ENCODE peak calls at places on chromosomes 2 and 18, in nine cellular contexts. A is activated naive CD4-positive, alpha-beta T cell treated with Interleukin-2 at 50 U/mL for 16 hours; K is NT2/D1; S is T follicular helper cell; O is mesothelial cell of epicardium; T is iris pigment epithelial cell; Z is H9; H is C1 segment of cervical spinal cord; L is stimulated activated CD8-positive, alpha-beta memory T cell treated with anti-CD3 and anti-CD28 coated beads, Interleukin-15, amount 100 ng/mL, for 24 hours. B is an unnamed sample.

GRCh38 chr2:132824716-132825115 is 154.7 kb upstream of the LYPD1 start:
- DNase-seq in A (no peak), K (no peak), S (no peak), O (no peak), T (peak), Z (no peak), H (no peak), L (no peak), B (no peak)

GRCh38 chr2:216665717-216666116 is 29.6 kb downstream of the IGFBP5 start:
- DNase-seq in A (no peak), K (peak), S (no peak), O (peak), T (no peak), Z (peak), H (no peak), L (no peak), B (no peak)

GRCh38 chr18:6879508-6880195 is 150.1 kb downstream of the ARHGAP28 start:
- DNase-seq in A (no peak), K (peak), S (no peak), O (no peak), T (no peak), Z (no peak), H (no peak), L (no peak), B (no peak)

GRCh38 chr2:28680657-28681056 is 71.0 kb upstream of the PPP1CB start:
- DNase-seq in A (no peak), K (no peak), S (no peak), O (no peak), T (no peak), Z (no peak), H (no peak), L (no peak), B (no peak)

GRCh38 chr2:23993736-23994269 is 16.1 kb upstream of the MFSD2B start:
- DNase-seq in A (no peak), K (no peak), S (no peak), O (no peak), T (peak), Z (no peak), H (no peak), L (no peak), B (no peak)

GRCh38 chr2:233240897-233241296 is 10.6 kb upstream of the ATG16L1 start:
- DNase-seq in A (no peak), K (no peak), S (no peak), O (no peak), T (no peak), Z (no peak), H (no peak), L (no peak), B (no peak)

GRCh38 chr2:38722271-38723115 is 28.7 kb downstream of the SRSF7 start:
- DNase-seq in A (peak), K (no peak), S (no peak), O (no peak), T (no peak), Z (no peak), H (no peak), L (no peak), B (no peak)

GRCh38 chr2:224109710-224110109 is 70.6 kb upstream of the SERPINE2 start:
- DNase-seq in A (no peak), K (no peak), S (no peak), O (no peak), T (no peak), Z (no peak), H (no peak), L (no peak), B (no peak)

GRCh38 chr2:72719416-72719815 is 106.4 kb downstream of the EXOC6B start:
- DNase-seq in A (no peak), K (no peak), S (no peak), O (no peak), T (peak), Z (peak), H (no peak), L (no peak), B (no peak)

GRCh38 chr2:181037922-181038321 is 57.5 kb downstream of the UBE2E3 start:
- DNase-seq in A (no peak), K (no peak), S (no peak), O (no peak), T (peak), Z (no peak), H (no peak), L (no peak), B (no peak)

GRCh38 chr18:3217930-3218647 is 1.7 kb downstream of the MYOM1 start:
- DNase-seq in A (no peak), K (no peak), S (no peak), O (no peak), T (peak), Z (no peak), H (no peak), L (no peak), B (no peak)

GRCh38 chr2:102514061-102514785 is 41.2 kb downstream of the SLC9A4 start:
- DNase-seq in A (no peak), K (peak), S (no peak), O (no peak), T (peak), Z (no peak), H (no peak), L (no peak), B (no peak)

GRCh38 chr2:183224933-183225332 is 100.7 kb downstream of the NUP35 start:
- DNase-seq in A (no peak), K (no peak), S (no peak), O (no peak), T (peak), Z (no peak), H (no peak), L (no peak), B (no peak)

GRCh38 chr2:191854385-191855372 is 7.8 kb upstream of the CAVIN2 start:
- DNase-seq in A (no peak), K (no peak), S (no peak), O (no peak), T (peak), Z (no peak), H (no peak), L (no peak), B (no peak)

GRCh38 chr2:46122318-46122970 is 174.8 kb upstream of the EPAS1 start:
- DNase-seq in A (no peak), K (no peak), S (no peak), O (no peak), T (no peak), Z (no peak), H (no peak), L (no peak), B (no peak)

GRCh38 chr2:224778474-224778877 is 62.3 kb upstream of the CCDC195 start:
- DNase-seq in A (peak), K (peak), S (peak), O (peak), T (peak), Z (peak), H (no peak), L (peak), B (peak)

GRCh38 chr2:236980961-236981360 is 104.7 kb upstream of the COPS8 start:
- DNase-seq in A (no peak), K (no peak), S (no peak), O (no peak), T (no peak), Z (no peak), H (no peak), L (no peak), B (no peak)

GRCh38 chr18:23711421-23711820 is 22.2 kb downstream of the LAMA3 start:
- DNase-seq in A (no peak), K (no peak), S (no peak), O (no peak), T (no peak), Z (no peak), H (no peak), L (no peak), B (no peak)

GRCh38 chr18:1103567-1103966 is 198.9 kb downstream of the ADCYAP1 start:
- DNase-seq in A (no peak), K (no peak), S (no peak), O (no peak), T (no peak), Z (no peak), H (no peak), L (no peak), B (no peak)

GRCh38 chr18:45164551-45164950 is 450.7 kb upstream of the SLC14A2 start:
- DNase-seq in A (no peak), K (no peak), S (no peak), O (no peak), T (no peak), Z (no peak), H (no peak), L (no peak), B (no peak)

GRCh38 chr2:40103590-40103989 is 324.5 kb upstream of the THUMPD2 start:
- DNase-seq in A (no peak), K (no peak), S (no peak), O (no peak), T (peak), Z (no peak), H (no peak), L (no peak), B (no peak)

GRCh38 chr2:30074023-30074422 is 72.8 kb upstream of the YPEL5 start:
- DNase-seq in A (no peak), K (no peak), S (no peak), O (no peak), T (no peak), Z (no peak), H (no peak), L (no peak), B (no peak)

GRCh38 chr2:22800422-22800821 is 584.6 kb upstream of the KLHL29 start:
- DNase-seq in A (no peak), K (no peak), S (no peak), O (no peak), T (no peak), Z (peak), H (no peak), L (no peak), B (no peak)

GRCh38 chr2:149278146-149278878 is 52.1 kb upstream of the LYPD6 start:
- DNase-seq in A (no peak), K (no peak), S (no peak), O (no peak), T (no peak), Z (no peak), H (no peak), L (no peak), B (no peak)

GRCh38 chr2:85684806-85685205 is 9.4 kb upstream of the GNLY start:
- DNase-seq in A (no peak), K (no peak), S (no peak), O (no peak), T (no peak), Z (no peak), H (no peak), L (no peak), B (no peak)

GRCh38 chr2:238720232-238720672 is 127.6 kb upstream of the TWIST2 start:
- DNase-seq in A (peak), K (peak), S (peak), O (no peak), T (peak), Z (peak), H (no peak), L (no peak), B (peak)

GRCh38 chr2:233811087-233811486 is 33.0 kb downstream of the MROH2A start:
- DNase-seq in A (no peak), K (no peak), S (no peak), O (peak), T (no peak), Z (no peak), H (no peak), L (no peak), B (no peak)

GRCh38 chr2:37676274-37676673 is 4.8 kb upstream of the CDC42EP3 start:
- DNase-seq in A (no peak), K (no peak), S (no peak), O (no peak), T (peak), Z (no peak), H (no peak), L (no peak), B (no peak)

GRCh38 chr18:28767781-28768211 is 590.9 kb upstream of the CDH2 start:
- DNase-seq in A (no peak), K (no peak), S (no peak), O (no peak), T (peak), Z (no peak), H (no peak), L (no peak), B (no peak)

GRCh38 chr18:73535189-73535588 is 612.4 kb downstream of the FBXO15 start:
- DNase-seq in A (no peak), K (no peak), S (no peak), O (no peak), T (no peak), Z (no peak), H (no peak), L (no peak), B (no peak)